ENCODE peak calls at places on chromosomes 13 and 19, in nine cellular contexts. H, L, T, J, F, V, C, M and S are unnamed samples.

GRCh38 chr13:30169442-30169841 is 137.9 kb downstream of the KATNAL1 start:
- DNase-seq in J (peak), F (no peak), C (no peak), H (no peak), V (no peak), T (no peak), M (no peak), L (no peak), S (no peak)

GRCh38 chr13:28441533-28441928 is 53.4 kb downstream of the FLT1 start:
- DNase-seq in M (no peak), L (no peak), V (no peak), C (no peak), J (no peak), H (no peak), F (no peak), T (no peak), S (no peak)

GRCh38 chr13:29428992-29429315 is 166.5 kb downstream of the SLC7A1 start:
- DNase-seq in F (no peak), C (no peak), L (no peak), M (no peak), J (no peak), V (no peak), T (no peak), H (no peak), S (no peak)

GRCh38 chr19:49689133-49690072 is at the start of gene ADM5:
- DNase-seq in T (peak), J (no peak), H (no peak), M (no peak), V (no peak), F (no peak), L (peak), C (peak), S (peak)

GRCh38 chr19:33368074-33368864 is 5.2 kb upstream of the CEBPG start:
- DNase-seq in L (no peak), H (no peak), F (no peak), J (no peak), V (peak), M (no peak), T (no peak), C (no peak), S (no peak)

GRCh38 chr19:18110833-18111232 is 13.3 kb downstream of the MAST3 start:
- DNase-seq in C (no peak), F (no peak), H (no peak), L (no peak), J (no peak), V (no peak), M (no peak), T (peak), S (no peak)

GRCh38 chr13:75583101-75583500 is 33.5 kb downstream of the UCHL3 start:
- DNase-seq in L (no peak), V (no peak), F (no peak), M (no peak), J (no peak), T (no peak), C (no peak), H (no peak), S (no peak)

GRCh38 chr19:56341948-56342347 is 27.3 kb upstream of the ZSCAN5A start:
- DNase-seq in C (no peak), H (no peak), L (no peak), T (no peak), M (no peak), J (no peak), V (no peak), F (no peak), S (no peak)

GRCh38 chr13:24196593-24197197 is 36.2 kb downstream of the SPATA13 start:
- DNase-seq in T (no peak), C (peak), H (no peak), V (no peak), M (no peak), F (no peak), J (no peak), L (no peak), S (no peak)

GRCh38 chr13:26498524-26499208 is 58.8 kb upstream of the WASF3 start:
- DNase-seq in V (peak), J (no peak), T (no peak), H (no peak), L (no peak), M (no peak), F (no peak), C (no peak), S (no peak)

GRCh38 chr19:8575467-8575997 is 1.7 kb downstream of the MYO1F start:
- DNase-seq in V (peak), L (no peak), F (no peak), C (peak), T (no peak), M (no peak), H (no peak), J (no peak), S (no peak)

GRCh38 chr13:39916330-39916729 is 260.9 kb downstream of the COG6 start:
- DNase-seq in V (no peak), J (no peak), L (no peak), H (no peak), T (no peak), F (no peak), C (no peak), M (no peak), S (no peak)

GRCh38 chr13:48415516-48415915 is 2.6 kb upstream of the LPAR6 start:
- DNase-seq in T (no peak), V (no peak), F (no peak), C (no peak), L (no peak), J (no peak), H (no peak), M (no peak), S (no peak)
- TF ChIP-seq CTCF in T (no peak), V (no peak), F (no peak), C (no peak), L (no peak), J (no peak), H (no peak), M (no peak), S (no peak)

GRCh38 chr13:40982772-40983171 is 36.3 kb downstream of the ELF1 start:
- DNase-seq in C (peak), T (no peak), M (no peak), F (no peak), H (no peak), J (peak), L (peak), V (peak), S (no peak)
- TF ChIP-seq POLR2A in C (peak), T (no peak), M (no peak), F (no peak), H (no peak), J (no peak), L (peak), V (no peak), S (peak)

GRCh38 chr13:102311901-102312300 is 89.9 kb downstream of the FGF14 start:
- DNase-seq in C (no peak), F (no peak), T (no peak), M (no peak), H (no peak), V (no peak), J (no peak), L (no peak), S (no peak)

GRCh38 chr13:102312841-102313240 is 89.0 kb downstream of the FGF14 start:
- DNase-seq in L (no peak), F (no peak), M (no peak), V (no peak), C (no peak), T (no peak), H (no peak), J (no peak), S (no peak)

GRCh38 chr13:102310691-102311432 is 91.0 kb downstream of the FGF14 start:
- DNase-seq in V (no peak), L (peak), T (no peak), C (no peak), J (peak), F (peak), M (no peak), H (no peak), S (no peak)

GRCh38 chr13:102309110-102309509 is 92.7 kb downstream of the FGF14 start:
- DNase-seq in J (no peak), V (no peak), C (no peak), T (no peak), H (no peak), M (no peak), L (no peak), F (no peak), S (no peak)

GRCh38 chr13:102311433-102311796 is 90.4 kb downstream of the FGF14 start:
- DNase-seq in J (no peak), F (no peak), M (no peak), H (no peak), V (no peak), L (no peak), T (no peak), C (no peak), S (no peak)
- TF ChIP-seq CTCF in J (no peak), F (no peak), M (no peak), H (no peak), V (no peak), L (no peak), T (no peak), C (no peak), S (no peak)

DNA sequence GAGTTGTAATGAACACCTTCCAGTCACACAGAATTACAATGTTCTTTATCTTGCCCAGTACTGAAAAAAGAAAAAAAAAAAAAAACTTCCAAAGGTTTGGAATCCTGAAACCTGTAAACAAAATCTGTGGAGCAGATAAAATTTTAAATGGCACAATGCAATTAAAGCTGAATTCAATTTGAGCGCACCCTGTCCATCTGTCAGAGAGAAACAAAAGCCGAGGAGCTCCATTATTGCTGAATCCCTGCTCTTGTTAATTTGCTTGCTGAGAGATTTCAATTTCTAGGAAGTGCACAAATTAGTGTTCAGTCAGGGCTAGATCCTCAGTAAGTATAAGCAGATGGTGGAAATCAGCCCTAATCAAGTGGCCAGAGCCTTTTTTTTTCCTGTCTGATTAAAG is 65.2 kb downstream of the DACH1 start:
- DNase-seq in F (no peak), C (peak), T (no peak), H (no peak), J (no peak), M (no peak), L (no peak), V (no peak), S (no peak)
- TF ChIP-seq POLR2A in F (no peak), C (no peak), T (no peak), H (no peak), J (no peak), M (no peak), L (no peak), V (no peak), S (no peak)

DNA sequence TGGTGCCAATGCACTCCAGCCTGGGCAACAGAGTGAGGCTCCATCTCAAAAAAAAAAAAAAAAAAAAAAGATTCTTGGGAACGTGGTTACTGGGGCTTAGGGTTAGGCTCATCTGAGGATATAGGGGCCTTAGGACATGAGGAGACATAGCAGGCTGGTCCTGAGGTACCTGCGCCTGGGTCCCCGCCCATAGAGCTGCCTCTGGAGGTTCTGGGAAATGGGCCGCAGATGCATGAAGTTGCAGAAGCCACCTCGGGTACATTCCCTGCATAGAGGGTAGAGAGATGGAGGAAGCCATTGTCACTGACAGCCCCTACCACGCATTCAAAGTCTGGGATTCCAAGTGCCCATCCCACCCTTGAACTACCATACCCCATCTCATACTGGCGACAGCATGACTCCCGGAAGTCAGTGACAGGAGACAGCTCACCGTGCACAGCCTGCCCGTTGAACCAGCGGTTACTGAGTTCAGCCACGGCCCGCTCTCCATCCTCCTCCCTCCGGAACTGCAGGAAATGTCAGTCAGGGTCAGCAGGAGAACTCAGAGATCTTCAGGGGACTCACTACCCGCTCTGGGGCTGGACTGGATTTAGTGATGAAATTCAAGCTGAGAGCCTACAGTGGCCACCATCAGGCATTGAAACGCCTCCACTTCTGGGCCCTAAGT is 1.4 kb downstream of the U2AF1L4 start:
- DNase-seq in M (no peak), H (no peak), J (no peak), C (no peak), T (no peak), V (no peak), L (no peak), F (no peak), S (no peak)
- TF ChIP-seq CTCF in M (no peak), H (no peak), J (no peak), C (no peak), T (no peak), V (no peak), L (no peak), F (no peak), S (no peak)